ENCODE peak calls at places on chromosomes 2 and 18, in seven cellular contexts. H is mucosa of descending colon, S is lower lobe of right lung, F is neuronal stem cell, T is DND-41, P is GM23248, V is kidney. D is an unnamed sample.

GRCh38 chr2:40450066-40450841 is 1.6 kb downstream of the SLC8A1 start:
- DNase-seq in H (no peak), S (peak; percentile 53), F (no peak), T (peak; percentile 65), P (peak; percentile 67), V (peak; percentile 54), D (no peak)

GRCh38 chr2:36561223-36561944 is 36.6 kb downstream of the FEZ2 start:
- DNase-seq in H (no peak), S (no peak), F (no peak), T (no peak), P (peak; percentile 97), V (no peak), D (no peak)

GRCh38 chr2:122520212-122520611 is 764.8 kb downstream of the TSN start:
- DNase-seq in H (no peak), S (no peak), F (no peak), T (no peak), P (no peak), V (no peak), D (no peak)

GRCh38 chr2:144948205-144948855 is 428.4 kb upstream of the ZEB2 start:
- DNase-seq in H (no peak), S (no peak), F (no peak), T (no peak), P (no peak), V (no peak), D (no peak)

GRCh38 chr2:232388324-232388891 is 9.9 kb downstream of the ALPP start:
- DNase-seq in H (no peak), S (no peak), F (no peak), T (no peak), P (peak; percentile 8), V (no peak), D (no peak)

GRCh38 chr2:10141736-10142639 is 19.4 kb downstream of the RRM2 start:
- DNase-seq in H (peak; percentile 60), S (no peak), F (no peak), T (peak; percentile 93), P (peak; percentile 35), V (no peak), D (peak; percentile 63)

GRCh38 chr2:9703701-9704221 is 73.0 kb upstream of the YWHAQ start:
- DNase-seq in H (no peak), S (peak; percentile 58), F (no peak), T (no peak), P (peak; percentile 86), V (no peak), D (no peak)

GRCh38 chr2:212299333-212299732 is 239.3 kb downstream of the ERBB4 start:
- DNase-seq in H (no peak), S (no peak), F (no peak), T (no peak), P (no peak), V (no peak), D (no peak)

GRCh38 chr18:22179174-22179573 is 9.8 kb downstream of the GATA6 start:
- DNase-seq in H (no peak), S (no peak), F (no peak), T (no peak), P (no peak), V (no peak), D (no peak)

GRCh38 chr18:22177496-22177866 is 8.1 kb downstream of the GATA6 start:
- DNase-seq in H (no peak), S (no peak), F (no peak), T (no peak), P (no peak), V (no peak), D (no peak)

GRCh38 chr18:22180722-22181121 is 11.3 kb downstream of the GATA6 start:
- DNase-seq in H (no peak), S (no peak), F (no peak), T (no peak), P (no peak), V (no peak), D (no peak)

GRCh38 chr18:22176622-22177495 is 7.5 kb downstream of the GATA6 start:
- DNase-seq in H (peak; percentile 74), S (peak; percentile 60), F (no peak), T (no peak), P (peak; percentile 40), V (no peak), D (no peak)

DNA sequence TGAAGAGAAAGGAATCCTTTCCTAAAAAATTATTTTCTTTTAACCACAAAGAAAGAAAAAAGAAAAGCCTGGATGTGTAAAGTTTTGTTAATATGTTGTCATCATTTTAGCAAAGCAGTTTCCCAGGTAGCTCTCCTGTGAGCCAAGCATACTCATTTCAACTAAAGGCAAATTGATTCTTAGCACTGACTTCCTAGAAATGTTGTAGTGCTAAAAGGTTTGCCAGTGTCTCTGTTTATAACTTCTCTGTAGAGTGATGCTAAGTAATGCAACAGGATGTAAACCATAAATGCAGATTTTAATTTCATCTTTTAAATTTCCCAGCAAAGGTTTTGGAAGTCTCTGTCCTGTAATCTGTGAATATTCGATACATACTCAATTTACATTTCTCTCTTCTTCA is 10.2 kb downstream of the GATA6 start:
- DNase-seq in H (no peak), S (no peak), F (no peak), T (no peak), P (no peak), V (no peak), D (no peak)
- H3K4me1 ChIP-seq in H (peaks cover 15% of the 10 kb centered on the region), S (peaks cover 28% of the 10 kb centered on the region), F (no peaks in the 10 kb centered on the region), T (no peaks in the 10 kb centered on the region), P (peaks cover 5% of the 10 kb centered on the region), V (no peaks in the 10 kb centered on the region), D (no peaks in the 10 kb centered on the region)

GRCh38 chr2:230124792-230125452 is 56.2 kb upstream of the SLC16A14 start:
- DNase-seq in H (peak; percentile 28), S (peak; percentile 83), F (no peak), T (no peak), P (no peak), V (peak; percentile 56), D (no peak)
- H3K4me3 ChIP-seq in H (no peak overlapping the region), S (peak overlapping the region; percentile 7), F (no peak overlapping the region), T (no peak overlapping the region), P (no peak overlapping the region), V (no peak overlapping the region), D (no peak overlapping the region)

GRCh38 chr18:24024425-24024824 is 9.9 kb downstream of the TTC39C start:
- DNase-seq in H (no peak), S (no peak), F (no peak), T (no peak), P (no peak), V (no peak), D (no peak)

GRCh38 chr18:24019641-24020331 is 5.2 kb downstream of the TTC39C start:
- DNase-seq in H (no peak), S (no peak), F (no peak), T (peak; percentile 84), P (no peak), V (no peak), D (peak; percentile 64)

GRCh38 chr18:24023185-24023814 is 8.7 kb downstream of the TTC39C start:
- DNase-seq in H (no peak), S (no peak), F (no peak), T (peak; percentile 27), P (no peak), V (no peak), D (no peak)

GRCh38 chr18:24022141-24022540 is 7.6 kb downstream of the TTC39C start:
- DNase-seq in H (no peak), S (no peak), F (no peak), T (peak; percentile 27), P (peak; percentile 35), V (no peak), D (no peak)

DNA sequence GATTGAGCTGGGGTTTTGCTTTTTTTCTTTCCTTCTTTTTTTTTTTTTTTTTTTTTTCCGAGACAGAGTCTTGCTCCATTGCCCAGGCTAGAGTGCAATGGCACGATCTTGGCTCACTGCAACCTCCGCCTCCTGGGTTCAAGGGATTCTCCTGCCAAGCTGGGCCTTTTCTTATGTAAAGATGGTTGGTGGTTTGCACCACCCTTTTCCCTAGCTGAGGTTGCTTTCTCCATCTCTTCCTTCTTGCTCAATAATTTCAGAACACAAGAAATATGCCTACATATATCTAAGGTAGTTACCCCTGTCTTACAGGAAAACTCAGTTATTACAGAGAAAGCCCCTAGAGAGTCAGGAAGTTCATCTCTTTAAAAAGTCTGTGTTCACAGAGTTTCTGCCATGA is 7.0 kb downstream of the TTC39C start:
- DNase-seq in H (no peak), S (no peak), F (no peak), T (no peak), P (no peak), V (no peak), D (no peak)
- H3K4me1 ChIP-seq in H (peaks cover 2% of the 10 kb centered on the region), S (peaks cover 52% of the 10 kb centered on the region), F (peaks cover 13% of the 10 kb centered on the region), T (peaks cover 59% of the 10 kb centered on the region), P (peaks cover 14% of the 10 kb centered on the region), V (no peaks in the 10 kb centered on the region), D (peaks cover 92% of the 10 kb centered on the region)

DNA sequence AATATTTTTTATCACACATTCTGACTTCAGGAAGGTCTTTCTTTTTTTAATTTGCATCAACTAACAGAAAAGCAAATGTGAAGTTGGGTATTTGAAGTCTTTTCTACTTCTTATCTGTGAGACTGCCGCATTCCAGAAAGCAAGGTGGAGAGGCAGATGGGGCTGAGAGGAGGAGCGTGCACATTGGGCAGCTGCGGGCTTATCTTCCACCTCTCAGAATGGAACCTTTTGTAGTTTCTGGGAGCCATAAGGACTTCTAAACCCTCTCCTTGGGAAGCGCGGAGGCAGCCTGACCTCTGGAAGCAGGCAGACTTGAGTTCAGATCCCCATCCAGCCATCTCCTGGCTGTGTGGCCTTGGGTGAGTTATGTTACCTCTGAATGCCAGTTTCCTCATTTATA is 3.9 kb downstream of the MAPRE3 start:
- DNase-seq in H (no peak), S (no peak), F (no peak), T (no peak), P (no peak), V (no peak), D (no peak)
- H3K4me3 ChIP-seq in H (no peak overlapping the region), S (no peak overlapping the region), F (no peak overlapping the region), T (no peak overlapping the region), P (no peak overlapping the region), V (no peak overlapping the region), D (no peak overlapping the region)

GRCh38 chr2:188970201-188970600 is 4.0 kb upstream of the COL3A1 start:
- DNase-seq in H (no peak), S (no peak), F (no peak), T (no peak), P (peak; percentile 34), V (no peak), D (no peak)
- H3K4me1 ChIP-seq in H (no peaks in the 10 kb centered on the region), S (no peaks in the 10 kb centered on the region), F (no peaks in the 10 kb centered on the region), T (no peaks in the 10 kb centered on the region), P (peaks cover 48% of the 10 kb centered on the region), V (no peaks in the 10 kb centered on the region), D (no peaks in the 10 kb centered on the region)

D was measured in naive thymus-derived CD4-positive, alpha-beta T cell.